ENCODE peak calls at places on chromosomes 7 and 10, in five cellular contexts. F is frontal cortex; R is T-helper 17 cell; G is stimulated activated naive CD4-positive, alpha-beta T cell; E is Caki2. N is an unnamed sample.
A peak's percentile ranks its signal among the peaks of the same experiment; 100 is the strongest.

GRCh38 chr10:99682032-99682431 is 22.7 kb downstream of the ENTPD7 start:
- DNase-seq in R (no peak), F (no peak), G (no peak), E (peak; percentile 74), N (no peak)

GRCh38 chr7:111730476-111731300 is 168.4 kb upstream of the IMMP2L start:
- DNase-seq in R (no peak), E (no peak), G (no peak), F (peak; percentile 38), N (peak; percentile 32)

GRCh38 chr7:98252655-98253054 is 623 bp upstream of the TECPR1 start:
- DNase-seq in F (no peak), E (no peak), R (no peak), G (no peak), N (no peak)

GRCh38 chr10:124119933-124120332 is 26.5 kb upstream of the CHST15 start:
- DNase-seq in E (no peak), R (no peak), G (no peak), F (no peak), N (no peak)

GRCh38 chr7:142776206-142776844 is 5.6 kb downstream of the PRSS2 start:
- DNase-seq in E (no peak), G (no peak), R (no peak), F (no peak), N (no peak)

GRCh38 chr10:116809528-116810500 is 39.5 kb upstream of the ENO4 start:
- DNase-seq in E (no peak), F (no peak), R (no peak), G (no peak), N (no peak)

GRCh38 chr10:62651341-62651740 is 153.2 kb upstream of the ADO start:
- DNase-seq in R (no peak), F (no peak), E (no peak), G (no peak), N (no peak)

GRCh38 chr10:48469516-48470020 is 135.3 kb downstream of the ARHGAP22 start:
- DNase-seq in F (no peak), G (no peak), R (no peak), E (no peak), N (no peak)

GRCh38 chr7:35839860-35840854 is 39.3 kb downstream of the SEPTIN7 start:
- DNase-seq in F (no peak), R (no peak), E (peak; percentile 54), G (no peak), N (no peak)

GRCh38 chr10:124998624-124999291 is 56.8 kb downstream of the ZRANB1 start:
- DNase-seq in R (no peak), F (no peak), E (no peak), G (no peak), N (no peak)

GRCh38 chr7:147436718-147437117 is 1153.8 kb upstream of the C7orf33 start:
- DNase-seq in E (no peak), G (no peak), F (no peak), R (no peak), N (no peak)

GRCh38 chr10:89657302-89657701 is 12.3 kb upstream of the PANK1 start:
- DNase-seq in G (no peak), F (no peak), R (no peak), E (no peak), N (no peak)

GRCh38 chr7:115230882-115231508 is 309.1 kb downstream of the MDFIC start:
- DNase-seq in F (no peak), E (peak; percentile 89), G (no peak), R (no peak), N (no peak)

GRCh38 chr7:4665661-4666060 is 16.4 kb upstream of the FOXK1 start:
- DNase-seq in G (no peak), R (no peak), E (no peak), F (no peak), N (no peak)

GRCh38 chr7:95251966-95252365 is 72.4 kb downstream of the PON1 start:
- DNase-seq in F (no peak), R (no peak), E (no peak), G (no peak), N (no peak)

GRCh38 chr10:72274730-72275350 is 1.1 kb downstream of the DDIT4 start:
- DNase-seq in R (peak; percentile 52), F (no peak), G (peak; percentile 69), E (peak; percentile 70), N (peak; percentile 2)

GRCh38 chr10:33376976-33377657 is 42.6 kb upstream of the NRP1 start:
- DNase-seq in G (no peak), F (no peak), R (no peak), E (peak; percentile 27), N (no peak)

GRCh38 chr7:77759294-77759889 is 38.8 kb downstream of the TMEM60 start:
- DNase-seq in R (peak; percentile 31), F (peak; percentile 14), E (peak; percentile 44), G (peak; percentile 41), N (peak; percentile 8)

GRCh38 chr10:12214763-12215218 is 18.8 kb downstream of the CDC123 start:
- DNase-seq in F (no peak), E (peak; percentile 62), R (no peak), G (peak; percentile 17), N (no peak)

GRCh38 chr10:90319188-90319914 is 538.5 kb downstream of the HTR7 start:
- DNase-seq in G (no peak), R (no peak), F (no peak), E (peak; percentile 82), N (no peak)

GRCh38 chr10:132539894-132540293 is 2.3 kb downstream of the INPP5A start:
- DNase-seq in R (no peak), F (no peak), G (peak; percentile 58), E (no peak), N (no peak)

GRCh38 chr7:106858618-106859532 is 6.2 kb upstream of the PIK3CG start:
- DNase-seq in R (no peak), E (peak; percentile 73), G (no peak), F (no peak), N (no peak)

GRCh38 chr10:95517536-95518454 is 43.4 kb downstream of the SORBS1 start:
- DNase-seq in G (no peak), F (no peak), E (peak; percentile 85), R (no peak), N (no peak)

GRCh38 chr7:105674200-105675030 is 93.1 kb upstream of the EFCAB10 start:
- DNase-seq in R (no peak), E (no peak), G (no peak), F (no peak), N (no peak)

GRCh38 chr10:47451275-47451997 is 32.5 kb downstream of the ANXA8 start:
- DNase-seq in F (no peak), E (no peak), G (no peak), R (no peak), N (no peak)

GRCh38 chr10:93146336-93146735 is 72.6 kb downstream of the CYP26A1 start:
- DNase-seq in R (no peak), G (no peak), E (no peak), F (no peak), N (no peak)

GRCh38 chr7:139782932-139783331 is 5.1 kb upstream of the HIPK2 start:
- DNase-seq in G (no peak), E (no peak), R (no peak), F (no peak), N (no peak)

GRCh38 chr10:94088926-94089381 is 95.2 kb downstream of the PLCE1 start:
- DNase-seq in G (no peak), R (no peak), F (no peak), E (no peak), N (no peak)

GRCh38 chr7:76051840-76052239 is 3.9 kb downstream of the MDH2 start:
- DNase-seq in F (no peak), E (no peak), R (no peak), G (no peak), N (no peak)

GRCh38 chr10:20552382-20552781 is 344.7 kb downstream of the NEBL start:
- DNase-seq in G (no peak), F (no peak), E (no peak), R (no peak), N (no peak)

GRCh38 chr7:94908204-94909022 is 1.0 kb downstream of the PPP1R9A start:
- DNase-seq in G (no peak), R (no peak), F (peak; percentile 29), E (peak; percentile 70), N (peak; percentile 50)

GRCh38 chr7:106704000-106704840 is 43.3 kb upstream of the CCDC71L start:
- DNase-seq in F (no peak), E (no peak), G (peak; percentile 25), R (no peak), N (no peak)

GRCh38 chr7:66213637-66214036 is 8.5 kb downstream of the TPST1 start:
- DNase-seq in G (no peak), E (no peak), R (no peak), F (no peak), N (no peak)

GRCh38 chr10:104307576-104308438 is 30.5 kb downstream of the ITPRIP start:
- DNase-seq in E (no peak), R (no peak), G (no peak), F (no peak), N (no peak)

GRCh38 chr7:28318126-28318762 is 94.1 kb upstream of the CREB5 start:
- DNase-seq in G (no peak), R (no peak), F (no peak), E (no peak), N (no peak)

GRCh38 chr10:117221156-117221711 is 19.7 kb upstream of the SLC18A2 start:
- DNase-seq in F (no peak), E (peak; percentile 93), G (no peak), R (no peak), N (no peak)

GRCh38 chr7:36016648-36017047 is 136.4 kb upstream of the EEPD1 start:
- DNase-seq in E (no peak), R (no peak), G (no peak), F (no peak), N (no peak)

GRCh38 chr7:100491192-100491578 is 7.5 kb downstream of the NYAP1 start:
- DNase-seq in F (no peak), R (no peak), E (no peak), G (no peak), N (no peak)

GRCh38 chr7:55187701-55188491 is 169.1 kb downstream of the EGFR start:
- DNase-seq in F (no peak), G (no peak), R (no peak), E (no peak), N (no peak)